ENCODE peak calls at places on chromosomes 13 and 19, in four cellular contexts. G is K562, D is H1, O is GM12878. K is an unnamed sample.

GRCh38 chr13:95160112-95160906 is 140.9 kb downstream of the ABCC4 start:
- DNase-seq in O (no peak), G (no peak), D (no peak), K (no peak)

GRCh38 chr19:9941236-9941635 is 4.9 kb upstream of the OLFM2 start:
- DNase-seq in G (no peak), D (no peak), O (no peak), K (no peak)

GRCh38 chr19:10068205-10068604 is 17.9 kb upstream of the SHFL start:
- DNase-seq in D (no peak), O (no peak), G (no peak), K (no peak)

GRCh38 chr19:9838324-9838723 is 3.2 kb downstream of the PIN1 start:
- DNase-seq in G (no peak), O (no peak), D (no peak), K (no peak)

GRCh38 chr13:38866649-38867048 is 124.0 kb downstream of the STOML3 start:
- DNase-seq in G (no peak), D (no peak), O (no peak), K (no peak)

GRCh38 chr19:4575267-4575793 is 15.8 kb upstream of the SEMA6B start:
- DNase-seq in O (no peak), D (peak), G (peak), K (no peak)

GRCh38 chr13:46622918-46623256 is 69.9 kb downstream of the LRCH1 start:
- DNase-seq in G (no peak), O (no peak), D (no peak), K (no peak)

GRCh38 chr13:112638157-112638750 is 50.3 kb upstream of the TUBGCP3 start:
- DNase-seq in G (no peak), D (no peak), O (no peak), K (no peak)

GRCh38 chr13:110593430-110594130 is 21.8 kb upstream of the NAXD start:
- DNase-seq in D (no peak), G (peak), O (no peak), K (peak)

GRCh38 chr13:73303858-73304257 is 245.1 kb downstream of the KLF5 start:
- DNase-seq in D (peak), G (no peak), O (no peak), K (no peak)

GRCh38 chr19:35437152-35437951 is 10.7 kb upstream of the FFAR2 start:
- DNase-seq in D (no peak), G (no peak), O (no peak), K (no peak)

GRCh38 chr13:57631607-57632275 is at the start of gene PCDH17:
- DNase-seq in G (no peak), D (no peak), O (no peak), K (no peak)

GRCh38 chr13:98972627-98973026 is 5.2 kb downstream of the DOCK9 start:
- DNase-seq in O (no peak), G (no peak), D (no peak), K (peak)

GRCh38 chr13:21225841-21226581 is 49.6 kb downstream of the MRPL57 start:
- DNase-seq in G (no peak), O (no peak), D (no peak), K (no peak)

GRCh38 chr13:36344886-36345437 is 1.2 kb downstream of the SPART start:
- DNase-seq in G (peak), D (no peak), O (no peak), K (no peak)

GRCh38 chr19:14369399-14370168 is 11.7 kb upstream of the ADGRE5 start:
- DNase-seq in D (no peak), O (no peak), G (peak), K (no peak)

GRCh38 chr13:58620171-58620570 is 988.6 kb downstream of the PCDH17 start:
- DNase-seq in G (no peak), D (no peak), O (no peak), K (no peak)

GRCh38 chr13:107886118-107886517 is 329.2 kb downstream of the LIG4 start:
- DNase-seq in O (no peak), G (no peak), D (no peak), K (no peak)

GRCh38 chr13:91719033-91719432 is 320.6 kb downstream of the GPC5 start:
- DNase-seq in D (no peak), G (no peak), O (no peak), K (no peak)

GRCh38 chr19:6527893-6528543 is 2.8 kb upstream of the TNFSF9 start:
- DNase-seq in O (peak), D (no peak), G (no peak), K (no peak)

GRCh38 chr19:4613258-4613751 is 26.0 kb upstream of the TNFAIP8L1 start:
- DNase-seq in O (no peak), D (no peak), G (no peak), K (no peak)

GRCh38 chr13:44437356-44438233 is 64.0 kb downstream of the SERP2 start:
- DNase-seq in G (no peak), D (no peak), O (no peak), K (no peak)

GRCh38 chr19:8526345-8527062 is 12.5 kb upstream of the ZNF414 start:
- DNase-seq in D (peak), O (no peak), G (peak), K (peak)

GRCh38 chr13:51874651-51875050 is 12.9 kb downstream of the CCDC70 start:
- DNase-seq in O (no peak), G (no peak), D (no peak), K (no peak)

GRCh38 chr19:30888937-30889336 is 460.3 kb downstream of the TSHZ3 start:
- DNase-seq in G (no peak), D (no peak), O (no peak), K (no peak)

GRCh38 chr13:101155920-101156319 is 260.4 kb downstream of the NALCN start:
- DNase-seq in D (no peak), O (no peak), G (no peak), K (no peak)

GRCh38 chr19:51129716-51130115 is 5.0 kb downstream of the SIGLEC9 start:
- DNase-seq in G (no peak), O (no peak), D (no peak), K (no peak)

GRCh38 chr13:48853381-48854102 is 122.2 kb upstream of the FNDC3A start:
- DNase-seq in O (no peak), D (no peak), G (no peak), K (no peak)

GRCh38 chr13:37026778-37027177 is 26.2 kb downstream of the EXOSC8 start:
- DNase-seq in G (no peak), O (no peak), D (no peak), K (no peak)

GRCh38 chr19:53772943-53773342 is 51.2 kb downstream of the NLRP12 start:
- DNase-seq in D (no peak), G (peak), O (no peak), K (peak)

GRCh38 chr13:51717786-51718398 is 86.1 kb downstream of the DHRS12 start:
- DNase-seq in O (no peak), G (no peak), D (no peak), K (no peak)

GRCh38 chr13:47632311-47632710 is 368.8 kb downstream of the SUCLA2 start:
- DNase-seq in G (no peak), D (no peak), O (no peak), K (no peak)

GRCh38 chr19:9848060-9848459 is 12.9 kb downstream of the PIN1 start:
- DNase-seq in O (no peak), G (no peak), D (no peak), K (no peak)

GRCh38 chr13:47268270-47268669 is 371.4 kb upstream of the HTR2A start:
- DNase-seq in O (no peak), D (no peak), G (no peak), K (no peak)

GRCh38 chr19:48625891-48626327 is 6.6 kb downstream of the SPHK2 start:
- DNase-seq in D (no peak), G (no peak), O (no peak), K (no peak)

GRCh38 chr13:40631605-40632004 is 34.8 kb downstream of the FOXO1 start:
- DNase-seq in D (no peak), O (no peak), G (no peak), K (no peak)

DNA sequence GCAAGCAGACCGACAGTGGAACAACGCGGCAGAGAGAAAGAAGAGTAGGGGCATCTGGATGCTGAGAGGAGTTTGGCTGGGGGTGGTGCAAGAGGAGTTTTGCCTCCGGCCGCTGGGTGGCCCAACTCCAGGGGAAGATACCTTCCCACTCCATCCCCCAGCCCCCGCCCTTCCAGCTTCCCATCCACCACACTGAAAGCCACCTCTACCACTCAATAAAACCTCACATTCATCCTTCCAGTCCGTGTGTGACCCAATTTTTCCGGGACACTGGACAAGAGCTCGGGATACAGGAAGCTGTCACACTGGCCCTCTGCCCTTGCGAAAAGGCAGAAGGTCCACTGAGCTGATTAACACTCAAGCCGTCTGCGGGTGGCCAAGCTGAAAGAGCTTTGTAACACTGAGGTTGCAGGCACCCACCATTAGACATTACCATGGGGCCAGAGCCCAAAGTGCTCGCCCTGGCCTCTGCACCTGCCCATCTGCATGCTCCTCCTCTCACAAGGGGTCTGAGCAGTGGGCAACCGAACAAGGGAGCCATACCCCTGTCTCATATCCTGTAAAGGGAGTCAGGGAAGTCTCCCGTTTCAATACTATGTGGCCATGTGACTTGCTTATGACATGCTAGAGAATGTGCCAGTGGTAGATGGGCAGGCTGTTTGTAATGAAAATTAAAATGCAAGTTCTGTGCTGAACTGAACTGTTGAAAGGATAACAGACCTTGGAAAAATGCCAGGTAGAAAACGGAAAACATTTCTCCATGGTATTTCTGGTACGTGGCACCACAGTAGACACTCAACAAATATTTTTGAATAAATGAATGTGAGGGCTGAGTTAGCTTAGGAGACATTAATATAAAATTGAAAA is 205.1 kb upstream of the STARD13 start:
- DNase-seq in D (peak), O (no peak), G (peak), K (no peak)
- TF ChIP-seq EGR1 in D (no peak), O (no peak), G (no peak), K (no peak)

DNA sequence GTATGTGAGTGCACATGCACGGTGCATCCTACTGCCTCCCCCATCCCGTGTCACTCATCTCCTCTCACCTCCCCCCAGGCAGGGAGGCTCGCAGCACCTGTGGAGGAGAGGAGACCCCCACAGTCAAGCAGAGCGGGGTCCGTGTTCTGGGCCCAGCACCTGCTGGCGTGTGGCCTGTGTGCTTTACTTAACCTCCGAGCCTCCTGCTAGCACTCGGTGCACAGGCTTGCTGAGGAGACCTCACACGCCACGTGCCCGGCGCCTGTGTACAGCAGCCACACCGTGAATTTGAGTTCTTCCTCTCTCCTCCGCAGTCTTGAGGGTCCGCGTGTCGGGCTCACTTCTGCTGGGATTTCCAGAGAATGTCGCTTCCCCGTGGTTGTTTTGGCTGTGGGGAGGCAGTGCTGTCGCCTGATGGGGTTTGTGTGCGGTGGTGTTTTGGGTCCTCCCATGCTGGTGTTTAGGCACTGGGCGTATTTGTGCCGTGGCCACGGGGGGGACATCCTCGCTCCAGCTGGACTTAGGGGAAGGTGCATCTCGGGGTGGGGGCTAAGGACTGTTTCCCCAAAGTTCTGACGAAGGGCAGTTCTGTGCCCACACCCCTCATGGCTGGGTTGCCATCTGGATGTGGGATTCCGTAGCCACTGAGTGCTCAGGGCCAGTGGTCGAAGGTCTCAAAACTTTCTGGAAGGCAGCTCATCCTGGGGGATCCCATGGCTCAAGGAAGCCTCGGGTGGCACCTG is 34.8 kb upstream of the TMEM255B start:
- DNase-seq in O (no peak), D (no peak), G (no peak), K (no peak)
- TF ChIP-seq SRF in O (no peak), D (no peak), G (no peak), K (no peak)

GRCh38 chr13:53151692-53152421 is 123.2 kb downstream of the OLFM4 start:
- DNase-seq in G (peak), D (peak), O (peak), K (peak)
- TF ChIP-seq EGR1 in G (no peak), D (no peak), O (no peak), K (no peak)

DNA sequence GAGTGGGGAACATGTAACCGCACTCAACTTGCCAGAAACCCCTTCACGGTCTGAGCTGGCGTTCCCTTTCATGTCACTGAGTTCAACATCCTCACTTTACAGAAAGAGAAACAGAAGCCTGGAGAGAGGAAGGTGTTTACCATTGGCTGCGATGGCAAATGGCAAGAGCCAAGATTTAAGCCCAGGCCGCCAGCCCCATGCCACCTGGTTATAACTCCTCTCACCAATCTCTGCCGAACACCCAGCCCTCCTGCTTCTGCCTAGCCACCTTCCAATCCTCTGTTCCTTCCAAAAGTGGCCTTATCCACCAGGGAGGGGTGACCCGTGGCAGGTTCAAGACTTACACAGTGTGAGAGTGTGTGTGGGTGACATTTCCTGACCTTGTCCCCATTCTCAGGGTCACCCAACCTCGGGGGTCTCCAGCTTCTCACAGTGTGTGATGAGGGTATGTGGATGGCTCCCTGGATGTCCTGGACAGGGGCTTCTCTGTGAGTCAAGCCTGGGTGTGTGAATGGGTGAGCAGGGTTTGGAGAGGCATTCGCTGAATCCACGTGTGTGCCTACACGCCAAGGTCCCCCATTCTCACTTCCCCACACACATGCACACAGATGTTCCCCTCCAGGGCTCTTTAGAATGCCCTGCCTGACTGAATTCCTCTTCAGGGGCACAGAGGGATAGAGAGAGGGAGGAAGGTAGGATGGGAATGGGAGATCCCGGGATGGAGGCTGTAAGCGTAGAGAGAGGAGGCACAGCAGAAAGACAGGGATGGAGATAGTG is 1.2 kb downstream of the CADM4 start:
- DNase-seq in D (no peak), G (no peak), O (no peak), K (no peak)
- TF ChIP-seq SRF in D (no peak), G (no peak), O (no peak), K (no peak)

GRCh38 chr19:1526979-1527649 is 3.2 kb downstream of the PLK5 start:
- DNase-seq in D (no peak), G (no peak), O (no peak), K (no peak)
- TF ChIP-seq EGR1 in D (no peak), G (no peak), O (no peak), K (no peak)

GRCh38 chr13:71699342-71699741 is 167.7 kb downstream of the DACH1 start:
- DNase-seq in D (no peak), G (no peak), O (no peak), K (no peak)

GRCh38 chr13:71702253-71702652 is 164.8 kb downstream of the DACH1 start:
- DNase-seq in D (no peak), O (no peak), G (no peak), K (no peak)

GRCh38 chr13:71703145-71703544 is 163.9 kb downstream of the DACH1 start:
- DNase-seq in D (no peak), G (no peak), O (no peak), K (no peak)

DNA sequence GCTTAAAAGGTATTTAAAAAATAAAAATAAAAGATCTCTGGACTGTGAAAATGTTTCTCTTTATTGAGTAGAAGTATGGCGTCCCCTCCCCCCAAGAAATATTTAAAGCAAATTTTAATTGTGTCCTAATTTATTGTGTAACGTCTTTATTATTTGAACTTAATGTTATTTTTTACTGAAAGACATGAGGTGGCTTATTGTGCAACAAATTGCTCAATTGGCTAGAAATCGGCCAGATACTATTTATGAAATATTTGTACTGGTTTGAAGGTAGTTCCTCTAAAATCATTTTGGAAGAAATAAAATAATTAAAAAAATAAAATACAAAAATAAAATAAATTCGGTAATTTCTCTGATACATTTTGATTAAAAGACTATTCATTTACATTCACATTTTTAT is 162.4 kb downstream of the DACH1 start:
- DNase-seq in G (no peak), D (no peak), O (no peak), K (no peak)
- TF ChIP-seq SRF in G (no peak), D (no peak), O (no peak), K (no peak)

DNA sequence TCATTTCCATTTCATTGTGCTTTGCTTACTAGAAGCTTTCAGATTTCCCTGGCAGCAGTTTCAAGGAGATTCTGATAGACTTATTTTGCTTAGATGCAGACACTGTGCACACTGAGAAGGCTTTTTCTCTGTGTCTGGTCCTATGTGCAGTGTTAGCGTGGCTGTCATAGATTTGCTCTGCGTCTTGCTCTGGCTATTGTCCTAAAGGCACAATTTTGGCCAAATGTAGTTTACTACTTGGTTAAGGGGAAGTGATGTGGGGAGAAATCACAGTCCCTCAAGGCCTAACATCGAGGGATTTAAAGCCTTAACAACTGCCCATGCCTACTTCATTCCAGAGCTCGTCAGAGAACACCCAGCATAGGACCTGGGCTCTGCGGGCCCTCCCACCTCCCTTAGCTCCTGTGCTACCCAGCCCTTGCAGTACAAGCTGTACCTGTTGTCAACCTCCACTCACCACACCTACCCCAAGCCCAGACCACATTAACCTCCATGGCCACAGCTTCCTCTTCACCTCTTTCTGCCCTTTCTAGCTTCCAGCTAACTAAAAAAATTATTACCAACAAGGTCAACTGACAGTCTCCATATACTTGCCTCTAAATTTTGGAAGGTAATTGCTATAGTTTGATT is 38.9 kb upstream of the KATNAL1 start:
- DNase-seq in O (peak), G (no peak), D (no peak), K (no peak)
- TF ChIP-seq EGR1 in O (no peak), G (no peak), D (no peak), K (no peak)

GRCh38 chr19:46943150-46943946 is 76.3 kb upstream of the NPAS1 start:
- DNase-seq in G (no peak), O (no peak), D (no peak), K (no peak)
- TF ChIP-seq SRF in G (no peak), O (no peak), D (no peak), K (no peak)

DNA sequence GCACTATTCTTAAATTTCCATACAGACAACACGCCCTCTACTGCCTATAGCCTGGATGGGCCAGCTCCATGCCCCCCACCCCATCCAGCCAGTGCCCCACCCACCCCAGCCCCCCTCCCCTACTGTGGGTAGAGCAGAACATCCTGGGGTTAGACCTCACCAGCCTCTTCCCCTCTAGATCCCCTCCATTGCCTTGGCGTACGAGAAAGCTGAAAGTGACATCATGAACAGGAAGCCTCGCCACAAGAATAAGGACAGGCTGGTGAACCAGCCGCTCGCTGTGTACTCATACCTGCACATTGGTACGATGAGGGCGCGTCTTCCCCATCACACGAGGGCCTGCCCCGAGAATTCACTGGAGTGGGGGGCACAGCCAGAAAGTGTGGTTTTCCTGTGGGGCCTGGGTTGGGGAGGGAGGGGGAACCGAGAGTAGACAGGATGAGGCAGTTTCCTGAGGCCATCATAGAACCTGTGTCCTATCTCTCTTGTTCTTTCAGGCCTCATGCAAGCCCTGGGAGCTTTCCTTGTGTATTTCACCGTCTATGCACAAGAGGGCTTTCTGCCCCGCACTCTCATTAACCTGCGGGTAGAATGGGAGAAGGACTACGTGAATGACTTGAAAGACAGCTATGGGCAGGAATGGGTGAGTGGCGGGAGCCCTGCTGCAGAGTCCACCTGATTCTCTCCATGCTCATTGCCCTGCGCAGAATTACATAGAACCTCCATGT is 29.1 kb downstream of the ATP12A start:
- DNase-seq in O (no peak), G (no peak), D (no peak), K (no peak)
- TF ChIP-seq EGR1 in O (no peak), G (no peak), D (no peak), K (no peak)

K was measured in HCT116.